ENCODE peak calls at places on chromosomes 11 and 22, in nine cellular contexts. One of them, this sample, is unnamed.

GRCh38 chr11:31050061-31050790 is 319.3 kb downstream of the DCDC1 start:
- DNase-seq in HFFc6: no peak
- DNase-seq in CD8-positive, alpha-beta T cell: no peak
- DNase-seq in pulmonary artery endothelial cell: no peak
- DNase-seq in GM04504: no peak
- DNase-seq in HepG2: no peak
- DNase-seq in activated CD4-positive, alpha-beta T cell treated with anti-CD3 and anti-CD28 coated beads for 24 hours: no peak
- DNase-seq in stimulated activated effector memory CD8-positive, alpha-beta T cell treated with anti-CD3 and anti-CD28 coated beads, Interleukin-12 subunit alpha, Interleukin-12 subunit beta, amount 100 ng/mL, for 72 hours: no peak
- DNase-seq in EH: no peak
- DNase-seq in this sample: no peak

GRCh38 chr11:20670932-20671403 is 1.6 kb downstream of the NELL1 start:
- DNase-seq in HFFc6: no peak
- DNase-seq in CD8-positive, alpha-beta T cell: no peak
- DNase-seq in pulmonary artery endothelial cell: no peak
- DNase-seq in GM04504: no peak
- DNase-seq in HepG2: no peak
- DNase-seq in activated CD4-positive, alpha-beta T cell treated with anti-CD3 and anti-CD28 coated beads for 24 hours: no peak
- DNase-seq in stimulated activated effector memory CD8-positive, alpha-beta T cell treated with anti-CD3 and anti-CD28 coated beads, Interleukin-12 subunit alpha, Interleukin-12 subunit beta, amount 100 ng/mL, for 72 hours: no peak
- DNase-seq in EH: no peak
- DNase-seq in this sample: no peak

GRCh38 chr22:38802671-38803121 is 8.8 kb upstream of the DNAL4 start:
- DNase-seq in HFFc6: peak; percentile 98
- DNase-seq in CD8-positive, alpha-beta T cell: no peak
- DNase-seq in pulmonary artery endothelial cell: no peak
- DNase-seq in GM04504: peak; percentile 97
- DNase-seq in HepG2: peak; percentile 53
- DNase-seq in activated CD4-positive, alpha-beta T cell treated with anti-CD3 and anti-CD28 coated beads for 24 hours: no peak
- DNase-seq in stimulated activated effector memory CD8-positive, alpha-beta T cell treated with anti-CD3 and anti-CD28 coated beads, Interleukin-12 subunit alpha, Interleukin-12 subunit beta, amount 100 ng/mL, for 72 hours: no peak
- DNase-seq in EH: peak; percentile 99
- DNase-seq in this sample: no peak

GRCh38 chr11:100639140-100639539 is 47.9 kb upstream of the ARHGAP42 start:
- DNase-seq in HFFc6: peak; percentile 11
- DNase-seq in CD8-positive, alpha-beta T cell: no peak
- DNase-seq in pulmonary artery endothelial cell: no peak
- DNase-seq in GM04504: no peak
- DNase-seq in HepG2: no peak
- DNase-seq in activated CD4-positive, alpha-beta T cell treated with anti-CD3 and anti-CD28 coated beads for 24 hours: no peak
- DNase-seq in stimulated activated effector memory CD8-positive, alpha-beta T cell treated with anti-CD3 and anti-CD28 coated beads, Interleukin-12 subunit alpha, Interleukin-12 subunit beta, amount 100 ng/mL, for 72 hours: no peak
- DNase-seq in EH: peak; percentile 23
- DNase-seq in this sample: no peak

GRCh38 chr11:92129811-92130210 is 94.8 kb upstream of the FAT3 start:
- DNase-seq in HFFc6: no peak
- DNase-seq in CD8-positive, alpha-beta T cell: no peak
- DNase-seq in pulmonary artery endothelial cell: no peak
- DNase-seq in GM04504: no peak
- DNase-seq in HepG2: peak; percentile 19
- DNase-seq in activated CD4-positive, alpha-beta T cell treated with anti-CD3 and anti-CD28 coated beads for 24 hours: no peak
- DNase-seq in stimulated activated effector memory CD8-positive, alpha-beta T cell treated with anti-CD3 and anti-CD28 coated beads, Interleukin-12 subunit alpha, Interleukin-12 subunit beta, amount 100 ng/mL, for 72 hours: no peak
- DNase-seq in EH: peak; percentile 52
- DNase-seq in this sample: no peak

GRCh38 chr11:74701351-74701750 is 29.9 kb downstream of the CHRDL2 start:
- DNase-seq in HFFc6: no peak
- DNase-seq in CD8-positive, alpha-beta T cell: no peak
- DNase-seq in pulmonary artery endothelial cell: no peak
- DNase-seq in GM04504: no peak
- DNase-seq in HepG2: peak; percentile 20
- DNase-seq in activated CD4-positive, alpha-beta T cell treated with anti-CD3 and anti-CD28 coated beads for 24 hours: no peak
- DNase-seq in stimulated activated effector memory CD8-positive, alpha-beta T cell treated with anti-CD3 and anti-CD28 coated beads, Interleukin-12 subunit alpha, Interleukin-12 subunit beta, amount 100 ng/mL, for 72 hours: no peak
- DNase-seq in EH: no peak
- DNase-seq in this sample: no peak

GRCh38 chr11:79506124-79506523 is 65.3 kb upstream of the TENM4 start:
- DNase-seq in HFFc6: no peak
- DNase-seq in CD8-positive, alpha-beta T cell: no peak
- DNase-seq in pulmonary artery endothelial cell: no peak
- DNase-seq in GM04504: no peak
- DNase-seq in HepG2: no peak
- DNase-seq in activated CD4-positive, alpha-beta T cell treated with anti-CD3 and anti-CD28 coated beads for 24 hours: no peak
- DNase-seq in stimulated activated effector memory CD8-positive, alpha-beta T cell treated with anti-CD3 and anti-CD28 coated beads, Interleukin-12 subunit alpha, Interleukin-12 subunit beta, amount 100 ng/mL, for 72 hours: no peak
- DNase-seq in EH: no peak
- DNase-seq in this sample: no peak

GRCh38 chr11:62242021-62242420 is at the start of gene SCGB1D2:
- DNase-seq in HFFc6: no peak
- DNase-seq in CD8-positive, alpha-beta T cell: no peak
- DNase-seq in pulmonary artery endothelial cell: no peak
- DNase-seq in GM04504: no peak
- DNase-seq in HepG2: peak; percentile 32
- DNase-seq in activated CD4-positive, alpha-beta T cell treated with anti-CD3 and anti-CD28 coated beads for 24 hours: no peak
- DNase-seq in stimulated activated effector memory CD8-positive, alpha-beta T cell treated with anti-CD3 and anti-CD28 coated beads, Interleukin-12 subunit alpha, Interleukin-12 subunit beta, amount 100 ng/mL, for 72 hours: no peak
- DNase-seq in EH: no peak
- DNase-seq in this sample: no peak

GRCh38 chr22:39920134-39920743 is 19.4 kb downstream of the GRAP2 start:
- DNase-seq in HFFc6: no peak
- DNase-seq in CD8-positive, alpha-beta T cell: no peak
- DNase-seq in pulmonary artery endothelial cell: no peak
- DNase-seq in GM04504: no peak
- DNase-seq in HepG2: no peak
- DNase-seq in activated CD4-positive, alpha-beta T cell treated with anti-CD3 and anti-CD28 coated beads for 24 hours: peak; percentile 54
- DNase-seq in stimulated activated effector memory CD8-positive, alpha-beta T cell treated with anti-CD3 and anti-CD28 coated beads, Interleukin-12 subunit alpha, Interleukin-12 subunit beta, amount 100 ng/mL, for 72 hours: no peak
- DNase-seq in EH: no peak
- DNase-seq in this sample: peak; percentile 67

GRCh38 chr22:28538922-28539321 is 140.7 kb downstream of the TTC28 start:
- DNase-seq in HFFc6: no peak
- DNase-seq in CD8-positive, alpha-beta T cell: no peak
- DNase-seq in pulmonary artery endothelial cell: no peak
- DNase-seq in GM04504: no peak
- DNase-seq in HepG2: no peak
- DNase-seq in activated CD4-positive, alpha-beta T cell treated with anti-CD3 and anti-CD28 coated beads for 24 hours: no peak
- DNase-seq in stimulated activated effector memory CD8-positive, alpha-beta T cell treated with anti-CD3 and anti-CD28 coated beads, Interleukin-12 subunit alpha, Interleukin-12 subunit beta, amount 100 ng/mL, for 72 hours: no peak
- DNase-seq in EH: no peak
- DNase-seq in this sample: no peak

GRCh38 chr11:78187366-78188011 is 937 bp downstream of the KCTD21 start:
- DNase-seq in HFFc6: no peak
- DNase-seq in CD8-positive, alpha-beta T cell: no peak
- DNase-seq in pulmonary artery endothelial cell: no peak
- DNase-seq in GM04504: no peak
- DNase-seq in HepG2: no peak
- DNase-seq in activated CD4-positive, alpha-beta T cell treated with anti-CD3 and anti-CD28 coated beads for 24 hours: no peak
- DNase-seq in stimulated activated effector memory CD8-positive, alpha-beta T cell treated with anti-CD3 and anti-CD28 coated beads, Interleukin-12 subunit alpha, Interleukin-12 subunit beta, amount 100 ng/mL, for 72 hours: no peak
- DNase-seq in EH: no peak
- DNase-seq in this sample: peak; percentile 68

GRCh38 chr11:9629064-9629463 is 34.8 kb upstream of the SWAP70 start:
- DNase-seq in HFFc6: no peak
- DNase-seq in CD8-positive, alpha-beta T cell: no peak
- DNase-seq in pulmonary artery endothelial cell: no peak
- DNase-seq in GM04504: no peak
- DNase-seq in HepG2: no peak
- DNase-seq in activated CD4-positive, alpha-beta T cell treated with anti-CD3 and anti-CD28 coated beads for 24 hours: no peak
- DNase-seq in stimulated activated effector memory CD8-positive, alpha-beta T cell treated with anti-CD3 and anti-CD28 coated beads, Interleukin-12 subunit alpha, Interleukin-12 subunit beta, amount 100 ng/mL, for 72 hours: no peak
- DNase-seq in EH: no peak
- DNase-seq in this sample: no peak

GRCh38 chr11:94734563-94735275 is 33.4 kb upstream of the AMOTL1 start:
- DNase-seq in HFFc6: no peak
- DNase-seq in CD8-positive, alpha-beta T cell: no peak
- DNase-seq in pulmonary artery endothelial cell: no peak
- DNase-seq in GM04504: no peak
- DNase-seq in HepG2: no peak
- DNase-seq in activated CD4-positive, alpha-beta T cell treated with anti-CD3 and anti-CD28 coated beads for 24 hours: no peak
- DNase-seq in stimulated activated effector memory CD8-positive, alpha-beta T cell treated with anti-CD3 and anti-CD28 coated beads, Interleukin-12 subunit alpha, Interleukin-12 subunit beta, amount 100 ng/mL, for 72 hours: no peak
- DNase-seq in EH: no peak
- DNase-seq in this sample: no peak

GRCh38 chr11:1702506-1702905 is 5.5 kb downstream of the KRTAP5-6 start:
- DNase-seq in HFFc6: no peak
- DNase-seq in CD8-positive, alpha-beta T cell: peak; percentile 9
- DNase-seq in pulmonary artery endothelial cell: no peak
- DNase-seq in GM04504: no peak
- DNase-seq in HepG2: no peak
- DNase-seq in activated CD4-positive, alpha-beta T cell treated with anti-CD3 and anti-CD28 coated beads for 24 hours: no peak
- DNase-seq in stimulated activated effector memory CD8-positive, alpha-beta T cell treated with anti-CD3 and anti-CD28 coated beads, Interleukin-12 subunit alpha, Interleukin-12 subunit beta, amount 100 ng/mL, for 72 hours: no peak
- DNase-seq in EH: no peak
- DNase-seq in this sample: no peak